ENCODE peak calls at places on chromosomes 13 and 19, in seven cellular contexts. Z is activated naive CD4-positive, alpha-beta T cell treated with Interleukin-2 at 50 U/mL for 16 hours; X is IMR-90; C is HT1080; W is endothelial cell; Q is AG04450; U is stomach. K is an unnamed sample.

GRCh38 chr13:49409008-49409407 is 34.9 kb downstream of the CAB39L start:
- DNase-seq in Z (no peak), X (no peak), U (no peak), W (no peak), Q (no peak), C (no peak), K (no peak)

GRCh38 chr13:33052446-33052845 is 36.2 kb downstream of the KL start:
- DNase-seq in Z (no peak), U (no peak), W (no peak), C (no peak), X (peak), Q (peak), K (no peak)

GRCh38 chr13:21219044-21219381 is 42.6 kb downstream of the MRPL57 start:
- DNase-seq in W (no peak), Z (no peak), C (no peak), X (no peak), Q (no peak), U (no peak), K (no peak)

GRCh38 chr13:41075034-41075433 is 13.7 kb downstream of the WBP4 start:
- DNase-seq in X (peak), W (peak), Z (peak), Q (no peak), C (no peak), U (no peak), K (peak)

GRCh38 chr19:57812201-57812600 is 2.5 kb downstream of the ZNF552 start:
- DNase-seq in Q (no peak), C (no peak), Z (no peak), W (no peak), U (no peak), X (no peak), K (no peak)

GRCh38 chr13:21478881-21479808 is 20.0 kb upstream of the ZDHHC20 start:
- DNase-seq in W (peak), Q (peak), U (no peak), X (peak), C (peak), Z (peak), K (peak)

GRCh38 chr19:31478241-31478640 is 129.0 kb upstream of the TSHZ3 start:
- DNase-seq in C (no peak), W (no peak), X (no peak), U (no peak), Q (no peak), Z (no peak), K (no peak)

GRCh38 chr13:79492313-79492798 is 11.4 kb downstream of the NDFIP2 start:
- DNase-seq in U (no peak), W (no peak), Z (no peak), X (peak), Q (no peak), C (no peak), K (no peak)

GRCh38 chr19:2494084-2494446 is 18.1 kb downstream of the GADD45B start:
- DNase-seq in U (no peak), Q (no peak), W (no peak), X (peak), Z (peak), C (no peak), K (no peak)

GRCh38 chr19:49065905-49066512 is 1.4 kb upstream of the NTF4 start:
- DNase-seq in X (no peak), Z (no peak), W (no peak), C (no peak), Q (no peak), U (no peak), K (peak)

GRCh38 chr13:114077938-114078335 is 54.5 kb downstream of the RASA3 start:
- DNase-seq in X (peak), W (peak), Q (no peak), Z (no peak), C (no peak), U (no peak), K (no peak)

GRCh38 chr19:16397791-16398529 is 73.3 kb downstream of the KLF2 start:
- DNase-seq in X (no peak), U (no peak), W (no peak), C (no peak), Z (no peak), Q (no peak), K (no peak)

K was measured in GM20000.